ENCODE peak calls at places on chromosomes 7 and 10, in eight cellular contexts. One of them, this sample, is unnamed.

GRCh38 chr7:140904081-140904480 is 20.6 kb downstream of the BRAF start:
- DNase-seq in stimulated activated CD4-positive, alpha-beta T cell treated with anti-CD3 and anti-CD28 coated beads, Interleukin-12 subunit alpha, Interleukin-12 subunit beta, amount 100 ng/mL, for 4 hours: no peak
- DNase-seq in retina: no peak
- DNase-seq in H9: no peak
- DNase-seq in NCI-H1417: no peak
- DNase-seq in HEK293T: no peak
- DNase-seq in hypothalamus: no peak
- DNase-seq in astrocyte: no peak
- DNase-seq in this sample: no peak

GRCh38 chr10:115173915-115174443 is 80.8 kb downstream of the ATRNL1 start:
- DNase-seq in stimulated activated CD4-positive, alpha-beta T cell treated with anti-CD3 and anti-CD28 coated beads, Interleukin-12 subunit alpha, Interleukin-12 subunit beta, amount 100 ng/mL, for 4 hours: no peak
- DNase-seq in retina: no peak
- DNase-seq in H9: no peak
- DNase-seq in NCI-H1417: no peak
- DNase-seq in HEK293T: no peak
- DNase-seq in hypothalamus: no peak
- DNase-seq in astrocyte: no peak
- DNase-seq in this sample: no peak

GRCh38 chr10:120423350-120424197 is 33.5 kb upstream of the PLPP4 start:
- DNase-seq in stimulated activated CD4-positive, alpha-beta T cell treated with anti-CD3 and anti-CD28 coated beads, Interleukin-12 subunit alpha, Interleukin-12 subunit beta, amount 100 ng/mL, for 4 hours: no peak
- DNase-seq in retina: peak; percentile 62
- DNase-seq in H9: peak; percentile 47
- DNase-seq in NCI-H1417: peak; percentile 11
- DNase-seq in HEK293T: peak; percentile 81
- DNase-seq in hypothalamus: peak; percentile 43
- DNase-seq in astrocyte: peak; percentile 97
- DNase-seq in this sample: peak; percentile 66

GRCh38 chr7:31004393-31004792 is 40.6 kb downstream of the GHRHR start:
- DNase-seq in stimulated activated CD4-positive, alpha-beta T cell treated with anti-CD3 and anti-CD28 coated beads, Interleukin-12 subunit alpha, Interleukin-12 subunit beta, amount 100 ng/mL, for 4 hours: no peak
- DNase-seq in retina: no peak
- DNase-seq in H9: no peak
- DNase-seq in NCI-H1417: no peak
- DNase-seq in HEK293T: no peak
- DNase-seq in hypothalamus: no peak
- DNase-seq in astrocyte: peak; percentile 6
- DNase-seq in this sample: no peak

GRCh38 chr10:60441515-60441914 is 51.8 kb upstream of the ANK3 start:
- DNase-seq in stimulated activated CD4-positive, alpha-beta T cell treated with anti-CD3 and anti-CD28 coated beads, Interleukin-12 subunit alpha, Interleukin-12 subunit beta, amount 100 ng/mL, for 4 hours: no peak
- DNase-seq in retina: no peak
- DNase-seq in H9: no peak
- DNase-seq in NCI-H1417: no peak
- DNase-seq in HEK293T: no peak
- DNase-seq in hypothalamus: no peak
- DNase-seq in astrocyte: no peak
- DNase-seq in this sample: no peak

GRCh38 chr10:122814493-122814892 is 31.2 kb downstream of the CUZD1 start:
- DNase-seq in stimulated activated CD4-positive, alpha-beta T cell treated with anti-CD3 and anti-CD28 coated beads, Interleukin-12 subunit alpha, Interleukin-12 subunit beta, amount 100 ng/mL, for 4 hours: no peak
- DNase-seq in retina: no peak
- DNase-seq in H9: no peak
- DNase-seq in NCI-H1417: no peak
- DNase-seq in HEK293T: no peak
- DNase-seq in hypothalamus: no peak
- DNase-seq in astrocyte: no peak
- DNase-seq in this sample: no peak

GRCh38 chr7:36406156-36406555 is 16.5 kb downstream of the ANLN start:
- DNase-seq in stimulated activated CD4-positive, alpha-beta T cell treated with anti-CD3 and anti-CD28 coated beads, Interleukin-12 subunit alpha, Interleukin-12 subunit beta, amount 100 ng/mL, for 4 hours: no peak
- DNase-seq in retina: no peak
- DNase-seq in H9: peak; percentile 41
- DNase-seq in NCI-H1417: no peak
- DNase-seq in HEK293T: no peak
- DNase-seq in hypothalamus: peak; percentile 64
- DNase-seq in astrocyte: peak; percentile 20
- DNase-seq in this sample: peak; percentile 67

GRCh38 chr10:33657154-33657900 is 322.9 kb upstream of the NRP1 start:
- DNase-seq in stimulated activated CD4-positive, alpha-beta T cell treated with anti-CD3 and anti-CD28 coated beads, Interleukin-12 subunit alpha, Interleukin-12 subunit beta, amount 100 ng/mL, for 4 hours: no peak
- DNase-seq in retina: no peak
- DNase-seq in H9: no peak
- DNase-seq in NCI-H1417: no peak
- DNase-seq in HEK293T: no peak
- DNase-seq in hypothalamus: no peak
- DNase-seq in astrocyte: peak; percentile 6
- DNase-seq in this sample: no peak

This sample was measured in dorsolateral prefrontal cortex.